ENCODE peak calls at places on chromosomes 12 and 14, in five cellular contexts. V is K562, P is AG10803, T is epithelial cell of esophagus, M is Panc1. W is an unnamed sample.

GRCh38 chr14:22811752-22812151 is 3.5 kb downstream of the SLC7A7 start:
- DNase-seq in V (no peak), P (no peak), T (no peak), M (no peak), W (no peak)

GRCh38 chr12:119229205-119229604 is 50.5 kb downstream of the HSPB8 start:
- DNase-seq in V (peak), P (no peak), T (no peak), M (no peak), W (no peak)

GRCh38 chr12:54579696-54580333 is 8.6 kb downstream of the PPP1R1A start:
- DNase-seq in V (peak), P (peak), T (peak), M (peak), W (peak)

GRCh38 chr12:3041558-3042164 is 35.5 kb upstream of the TSPAN9 start:
- DNase-seq in V (peak), P (peak), T (peak), M (peak), W (peak)

GRCh38 chr12:66217342-66217929 is 28.4 kb downstream of the IRAK3 start:
- DNase-seq in V (no peak), P (no peak), T (no peak), M (no peak), W (no peak)

GRCh38 chr12:4996714-4997113 is 47.0 kb upstream of the KCNA5 start:
- DNase-seq in V (no peak), P (no peak), T (no peak), M (no peak), W (no peak)

GRCh38 chr12:32548691-32549412 is 130.2 kb upstream of the DNM1L start:
- DNase-seq in V (no peak), P (peak), T (no peak), M (no peak), W (peak)

GRCh38 chr14:86777950-86778602 is 1214.9 kb downstream of the GALC start:
- DNase-seq in V (no peak), P (peak), T (peak), M (no peak), W (peak)

GRCh38 chr14:64220466-64220865 is 73.7 kb downstream of the ESR2 start:
- DNase-seq in V (peak), P (no peak), T (no peak), M (no peak), W (no peak)

GRCh38 chr12:26845057-26845666 is 12.2 kb upstream of the ITPR2 start:
- DNase-seq in V (no peak), P (peak), T (peak), M (peak), W (peak)

GRCh38 chr12:111268738-111269572 is 99.9 kb downstream of the PHETA1 start:
- DNase-seq in V (peak), P (no peak), T (no peak), M (no peak), W (no peak)

GRCh38 chr12:71896171-71896570 is 42.5 kb upstream of the TPH2 start:
- DNase-seq in V (no peak), P (peak), T (no peak), M (no peak), W (no peak)

GRCh38 chr12:109968032-109968420 is 28.1 kb downstream of the GIT2 start:
- DNase-seq in V (no peak), P (no peak), T (no peak), M (no peak), W (no peak)

GRCh38 chr12:49776413-49776812 is 35.1 kb downstream of the TMBIM6 start:
- DNase-seq in V (peak), P (peak), T (peak), M (peak), W (peak)

GRCh38 chr12:65960820-65961691 is 136.8 kb downstream of the HMGA2 start:
- DNase-seq in V (no peak), P (no peak), T (peak), M (no peak), W (peak)

GRCh38 chr12:12008931-12009611 is 61.7 kb upstream of the BCL2L14 start:
- DNase-seq in V (no peak), P (peak), T (peak), M (no peak), W (peak)

GRCh38 chr12:95487024-95487423 is 13.1 kb downstream of the METAP2 start:
- DNase-seq in V (no peak), P (peak), T (no peak), M (no peak), W (no peak)

GRCh38 chr14:100012478-100012925 is 52.7 kb upstream of the EVL start:
- DNase-seq in V (no peak), P (peak), T (peak), M (no peak), W (peak)

GRCh38 chr12:64172143-64172970 is 49.7 kb downstream of the KICS2 start:
- DNase-seq in V (no peak), P (no peak), T (peak), M (no peak), W (no peak)

GRCh38 chr12:2552000-2552399 is 242.8 kb upstream of the FKBP4 start:
- DNase-seq in V (no peak), P (no peak), T (no peak), M (no peak), W (no peak)

GRCh38 chr12:101697930-101698781 is 716 bp downstream of the CHPT1 start:
- DNase-seq in V (peak), P (peak), T (peak), M (no peak), W (no peak)

GRCh38 chr12:40618621-40619020 is 73.6 kb upstream of the CNTN1 start:
- DNase-seq in V (no peak), P (peak), T (no peak), M (no peak), W (no peak)

GRCh38 chr12:47274725-47275124 is 195.0 kb upstream of the AMIGO2 start:
- DNase-seq in V (no peak), P (no peak), T (no peak), M (no peak), W (no peak)

GRCh38 chr14:90416649-90417237 is 19.9 kb downstream of the CALM1 start:
- DNase-seq in V (no peak), P (no peak), T (no peak), M (no peak), W (no peak)

GRCh38 chr12:4109826-4110225 is 163.7 kb upstream of the CCND2 start:
- DNase-seq in V (no peak), P (no peak), T (no peak), M (no peak), W (no peak)

GRCh38 chr12:124036117-124037109 is 63.4 kb downstream of the ZNF664 start:
- DNase-seq in V (peak), P (peak), T (peak), M (peak), W (peak)

GRCh38 chr12:97312570-97313135 is 150.0 kb upstream of the RMST start:
- DNase-seq in V (no peak), P (no peak), T (no peak), M (no peak), W (no peak)

GRCh38 chr14:98754343-98755025 is 517.5 kb downstream of the BCL11B start:
- DNase-seq in V (no peak), P (peak), T (peak), M (no peak), W (peak)

GRCh38 chr12:123106640-123107359 is 44.1 kb downstream of the PITPNM2 start:
- DNase-seq in V (peak), P (no peak), T (no peak), M (no peak), W (no peak)

GRCh38 chr14:70595443-70596185 is 4.8 kb downstream of the MED6 start:
- DNase-seq in V (no peak), P (no peak), T (peak), M (no peak), W (no peak)

GRCh38 chr12:124754491-124754890 is 109.2 kb downstream of the SCARB1 start:
- DNase-seq in V (no peak), P (no peak), T (no peak), M (no peak), W (no peak)

GRCh38 chr12:46964496-46965098 is 114.8 kb upstream of the PCED1B start:
- DNase-seq in V (no peak), P (peak), T (peak), M (no peak), W (peak)

GRCh38 chr12:3833670-3834310 is 39.4 kb downstream of the PARP11 start:
- DNase-seq in V (no peak), P (no peak), T (no peak), M (no peak), W (no peak)

GRCh38 chr12:21751517-21751916 is 23.0 kb downstream of the KCNJ8 start:
- DNase-seq in V (no peak), P (peak), T (no peak), M (no peak), W (no peak)

GRCh38 chr12:4027412-4027811 is 154.2 kb upstream of the PARP11 start:
- DNase-seq in V (no peak), P (no peak), T (no peak), M (no peak), W (no peak)

GRCh38 chr12:46628176-46628575 is 197.6 kb downstream of the SLC38A4 start:
- DNase-seq in V (no peak), P (no peak), T (no peak), M (no peak), W (no peak)

GRCh38 chr12:24853588-24853987 is 95.3 kb downstream of the BCAT1 start:
- DNase-seq in V (peak), P (peak), T (peak), M (no peak), W (no peak)

GRCh38 chr12:13702401-13702800 is 279.0 kb downstream of the GRIN2B start:
- DNase-seq in V (no peak), P (no peak), T (no peak), M (no peak), W (no peak)

DNA sequence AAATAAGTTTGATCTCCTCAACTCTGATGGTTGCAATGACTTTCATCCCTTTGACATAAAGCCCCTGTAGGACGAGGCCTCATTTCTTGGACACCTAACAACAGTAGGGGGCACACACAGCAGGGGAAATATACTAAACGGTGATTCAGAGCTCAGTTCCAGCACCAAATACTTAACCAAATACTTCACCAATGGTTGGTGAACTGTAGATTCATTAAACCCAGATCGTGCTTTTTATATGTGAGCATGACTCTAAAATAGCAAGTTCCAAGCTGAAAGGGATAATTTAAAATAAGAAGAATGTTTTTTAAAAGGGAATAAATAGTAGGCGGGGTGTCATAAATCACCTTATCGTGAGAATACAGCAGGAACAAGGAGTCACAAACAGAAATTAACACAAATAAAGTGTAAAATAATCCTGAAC is 53.2 kb downstream of the ATG2B start:
- DNase-seq in V (no peak), P (no peak), T (no peak), M (no peak), W (no peak)
- TF ChIP-seq CTCF in V (peak), P (no peak), T (no peak), M (no peak), W (no peak)

GRCh38 chr14:102084931-102085330 is 1.9 kb downstream of the HSP90AA1 start:
- DNase-seq in V (no peak), P (no peak), T (no peak), M (no peak), W (no peak)
- H3K4me3 ChIP-seq in V (peak), P (peak), T (peak), M (peak), W (peak)

GRCh38 chr12:131473721-131474709 is 236.9 kb upstream of the SFSWAP start:
- DNase-seq in V (peak), P (no peak), T (no peak), M (no peak), W (no peak)
- TF ChIP-seq CTCF in V (peak), P (no peak), T (no peak), M (no peak), W (no peak)

DNA sequence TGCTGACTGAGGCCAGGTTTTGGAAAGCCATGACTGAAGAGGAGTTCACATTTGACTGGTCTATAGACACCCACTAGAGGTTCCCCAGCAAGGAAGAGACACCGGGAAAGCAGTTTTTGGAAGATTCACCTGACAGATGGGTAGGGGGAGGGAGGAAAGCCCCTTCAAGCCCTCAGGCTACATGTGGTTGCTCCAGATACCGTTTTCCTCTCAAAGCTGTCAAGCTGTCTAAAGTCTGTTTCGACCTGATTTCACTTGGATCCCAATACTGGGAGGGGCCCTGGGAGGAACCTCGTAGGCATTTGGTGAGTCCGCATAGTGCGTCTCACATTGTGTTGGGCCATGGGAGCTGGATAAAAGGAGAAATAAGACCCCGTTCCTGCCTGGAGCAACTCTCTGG is 1.7 kb upstream of the LRP1 start:
- DNase-seq in V (peak), P (no peak), T (no peak), M (no peak), W (no peak)
- H3K4me3 ChIP-seq in V (no peak), P (peak), T (no peak), M (no peak), W (no peak)

GRCh38 chr12:90274407-90274806 is 565.8 kb upstream of the ATP2B1 start:
- DNase-seq in V (no peak), P (no peak), T (peak), M (no peak), W (no peak)
- TF ChIP-seq CTCF in V (no peak), P (no peak), T (peak), M (peak), W (no peak)

GRCh38 chr12:70798016-70798768 is 122.3 kb downstream of the PTPRR start:
- DNase-seq in V (no peak), P (no peak), T (peak), M (no peak), W (no peak)
- H3K4me3 ChIP-seq in V (no peak), P (no peak), T (no peak), M (no peak), W (no peak)

GRCh38 chr12:6370994-6371754 is 4.2 kb downstream of the SCNN1A start:
- DNase-seq in V (peak), P (no peak), T (peak), M (peak), W (peak)
- TF ChIP-seq CTCF in V (peak), P (peak), T (peak), M (no peak), W (peak)

GRCh38 chr12:62898568-62898967 is 36.4 kb downstream of the PPM1H start:
- DNase-seq in V (no peak), P (no peak), T (peak), M (no peak), W (no peak)
- H3K4me3 ChIP-seq in V (no peak), P (no peak), T (no peak), M (no peak), W (no peak)

W was measured in astrocyte of the cerebellum.